ENCODE peak calls at places on chromosomes 11 and 22, in eight cellular contexts. L, P, M, K, Q, Z, X and V are unnamed samples.

GRCh38 chr11:126990716-126991480 is 9.7 kb downstream of the KIRREL3 start:
- DNase-seq in K (no peak), Q (no peak), P (no peak), M (no peak), X (peak), Z (no peak), L (no peak), V (no peak)

GRCh38 chr11:43217856-43218255 is 93.9 kb upstream of the API5 start:
- DNase-seq in L (no peak), X (no peak), M (no peak), Z (no peak), K (no peak), Q (no peak), P (no peak), V (no peak)

GRCh38 chr11:64251722-64251985 is 324 bp downstream of the PLCB3 start:
- DNase-seq in Q (no peak), Z (no peak), M (no peak), P (no peak), K (no peak), L (no peak), X (no peak), V (no peak)

GRCh38 chr22:19599004-19599403 is 74.8 kb upstream of the CLDN5 start:
- DNase-seq in Z (no peak), M (no peak), Q (no peak), K (no peak), L (no peak), X (no peak), P (no peak), V (no peak)

GRCh38 chr11:3085052-3085451 is 27.8 kb upstream of the CARS1 start:
- DNase-seq in M (no peak), K (no peak), P (no peak), Z (no peak), L (no peak), Q (no peak), X (peak), V (no peak)

GRCh38 chr11:77871855-77872254 is 50.9 kb downstream of the AAMDC start:
- DNase-seq in L (no peak), P (no peak), Z (no peak), X (no peak), K (no peak), M (no peak), Q (no peak), V (no peak)

GRCh38 chr11:75896843-75897419 is 81.9 kb downstream of the UVRAG start:
- DNase-seq in P (no peak), K (no peak), L (peak), X (peak), M (no peak), Z (peak), Q (no peak), V (no peak)

GRCh38 chr11:125404136-125404810 is 91.8 kb downstream of the FEZ1 start:
- DNase-seq in X (no peak), P (no peak), K (no peak), L (no peak), Q (no peak), Z (no peak), M (no peak), V (no peak)

GRCh38 chr11:128367573-128367972 is 219.8 kb downstream of the ETS1 start:
- DNase-seq in X (no peak), Z (no peak), L (no peak), P (no peak), Q (no peak), M (no peak), K (no peak), V (no peak)

GRCh38 chr22:36776722-36777121 is 803 bp upstream of the IFT27 start:
- DNase-seq in X (no peak), Z (no peak), K (no peak), L (no peak), Q (no peak), P (peak), M (no peak), V (no peak)

GRCh38 chr11:6095798-6096197 is 11.7 kb upstream of the OR56B4 start:
- DNase-seq in Z (no peak), M (no peak), Q (no peak), X (no peak), K (no peak), P (no peak), L (no peak), V (no peak)

GRCh38 chr22:43440103-43440387 is 28.2 kb downstream of the MPPED1 start:
- DNase-seq in K (no peak), Q (no peak), Z (no peak), P (no peak), L (no peak), X (no peak), M (no peak), V (no peak)
- H3K4me3 ChIP-seq in K (no peak), Q (no peak), Z (no peak), P (no peak), L (no peak), X (no peak), M (no peak), V (no peak)

GRCh38 chr22:41974691-41975290 is 5.5 kb downstream of the SEPTIN3 start:
- DNase-seq in Q (no peak), M (no peak), K (no peak), P (no peak), L (no peak), Z (no peak), X (no peak), V (no peak)

GRCh38 chr22:41978732-41979131 is 9.5 kb downstream of the SEPTIN3 start:
- DNase-seq in X (no peak), M (no peak), Z (no peak), Q (no peak), L (no peak), P (no peak), K (no peak), V (no peak)

GRCh38 chr22:41976961-41977566 is 7.8 kb downstream of the SEPTIN3 start:
- DNase-seq in X (peak), K (no peak), Q (no peak), P (no peak), M (no peak), Z (no peak), L (peak), V (no peak)

GRCh38 chr22:41975299-41976069 is 6.2 kb downstream of the SEPTIN3 start:
- DNase-seq in L (no peak), P (no peak), X (no peak), K (no peak), M (no peak), Z (no peak), Q (no peak), V (no peak)

GRCh38 chr22:41976070-41976901 is 7.0 kb downstream of the SEPTIN3 start:
- DNase-seq in Q (no peak), Z (no peak), L (peak), X (peak), K (no peak), M (peak), P (peak), V (no peak)
- H3K4me3 ChIP-seq in Q (peak), Z (peak), L (peak), X (peak), K (peak), M (peak), P (peak), V (peak)

GRCh38 chr11:110098645-110099044 is 5.5 kb downstream of the ZC3H12C start:
- DNase-seq in Z (no peak), Q (no peak), X (no peak), L (no peak), K (no peak), P (no peak), M (no peak), V (no peak)

GRCh38 chr11:110094298-110095073 is 1.3 kb downstream of the ZC3H12C start:
- DNase-seq in K (no peak), Q (no peak), Z (no peak), M (no peak), X (no peak), L (no peak), P (no peak), V (no peak)

GRCh38 chr11:110095554-110095953 is 2.4 kb downstream of the ZC3H12C start:
- DNase-seq in Z (no peak), Q (no peak), P (no peak), K (no peak), L (no peak), M (no peak), X (no peak), V (no peak)

GRCh38 chr11:110097459-110098012 is 4.3 kb downstream of the ZC3H12C start:
- DNase-seq in K (no peak), Q (no peak), P (no peak), Z (peak), L (no peak), X (peak), M (no peak), V (no peak)

GRCh38 chr11:110096369-110096976 is 3.3 kb downstream of the ZC3H12C start:
- DNase-seq in Q (no peak), L (no peak), X (no peak), K (no peak), Z (no peak), P (no peak), M (no peak), V (no peak)
- H3K4me3 ChIP-seq in Q (no peak), L (no peak), X (no peak), K (no peak), Z (no peak), P (no peak), M (no peak), V (no peak)

GRCh38 chr11:8689726-8690255 is 7.2 kb downstream of the RPL27A start:
- DNase-seq in L (no peak), X (no peak), P (no peak), K (no peak), Q (no peak), Z (no peak), M (no peak), V (no peak)
- H3K4me3 ChIP-seq in L (peak), X (peak), P (peak), K (no peak), Q (no peak), Z (peak), M (peak), V (no peak)

DNA sequence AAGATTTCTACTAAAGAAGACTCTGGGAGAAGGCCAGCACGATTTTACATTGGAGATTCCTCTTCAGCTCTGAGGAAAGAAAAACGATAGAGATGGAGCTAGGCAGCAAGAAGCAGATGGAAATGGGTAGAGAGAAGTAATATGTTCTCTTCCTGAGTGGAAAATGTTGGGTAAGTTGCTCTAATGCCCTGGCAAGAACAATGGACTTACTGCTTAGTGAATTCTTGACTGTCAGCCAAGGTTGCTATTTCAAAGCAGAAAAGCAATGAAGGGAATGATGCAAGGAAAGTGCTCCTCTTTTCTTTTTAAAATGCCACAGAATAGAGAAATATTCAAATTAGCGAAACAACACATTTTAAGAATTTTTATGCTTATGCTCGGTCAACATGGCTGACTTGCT is 38.4 kb upstream of the CWF19L2 start:
- DNase-seq in Z (no peak), L (no peak), P (no peak), M (no peak), K (no peak), Q (no peak), X (peak), V (no peak)
- H3K4me3 ChIP-seq in Z (no peak), L (no peak), P (no peak), M (no peak), K (no peak), Q (no peak), X (no peak), V (no peak)

GRCh38 chr11:132992838-132993680 is 539.2 kb downstream of the OPCML start:
- DNase-seq in X (peak), L (no peak), M (no peak), Q (no peak), K (no peak), P (no peak), Z (no peak), V (no peak)

GRCh38 chr11:132999031-132999430 is 533.3 kb downstream of the OPCML start:
- DNase-seq in X (no peak), L (peak), K (no peak), Q (no peak), P (no peak), Z (no peak), M (no peak), V (no peak)

GRCh38 chr11:132997396-132997795 is 534.9 kb downstream of the OPCML start:
- DNase-seq in P (no peak), M (no peak), K (no peak), L (no peak), Q (no peak), X (no peak), Z (no peak), V (no peak)

GRCh38 chr11:132999519-132999918 is 532.8 kb downstream of the OPCML start:
- DNase-seq in L (peak), M (no peak), X (no peak), Q (no peak), P (no peak), Z (no peak), K (no peak), V (no peak)

DNA sequence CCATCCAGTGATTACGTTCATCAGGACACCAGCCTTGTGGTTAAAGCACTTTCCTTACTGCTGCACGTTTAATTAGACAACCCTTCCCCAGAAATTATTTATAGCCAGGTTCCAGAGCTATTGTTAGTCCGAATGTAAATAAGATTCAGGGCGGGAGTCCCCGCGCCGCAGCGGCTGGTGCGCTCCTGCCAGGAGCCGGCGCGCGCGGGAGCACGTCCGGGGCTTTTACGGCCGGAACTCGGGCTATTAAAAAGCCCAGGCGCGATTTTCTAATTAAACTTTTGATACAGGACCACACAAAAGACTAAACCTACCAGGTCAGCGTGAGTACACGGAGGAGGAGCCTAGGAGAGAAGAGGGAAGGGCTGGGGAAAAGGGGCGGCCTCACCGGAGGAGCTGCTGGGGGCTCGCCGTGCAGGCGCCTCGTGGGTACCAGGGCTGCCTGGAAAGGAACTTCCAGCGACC is 538.2 kb downstream of the OPCML start:
- DNase-seq in L (peak), P (no peak), Z (no peak), X (peak), M (no peak), Q (no peak), K (no peak), V (no peak)
- H3K4me3 ChIP-seq in L (peak), P (no peak), Z (no peak), X (no peak), M (peak), Q (no peak), K (no peak), V (no peak)

DNA sequence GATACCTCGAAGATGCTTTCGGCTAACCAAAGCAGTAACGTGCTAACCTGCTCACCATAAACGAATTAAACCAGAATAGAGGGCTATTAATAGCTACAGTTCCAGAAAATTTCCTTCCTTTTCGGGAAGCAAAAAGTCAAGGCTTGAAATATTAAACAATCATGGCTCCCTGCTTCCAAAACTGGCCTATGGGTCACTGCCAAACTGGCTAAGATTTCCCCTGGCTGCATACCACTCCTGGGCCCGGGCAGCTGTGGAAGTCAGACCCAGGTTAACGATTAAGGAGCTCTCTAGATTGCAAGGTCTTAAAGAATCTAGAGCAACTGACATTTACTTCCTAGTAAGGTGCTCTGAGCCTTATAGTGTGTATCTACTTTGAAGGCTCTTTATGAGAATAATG is 1.7 kb downstream of the AMOTL1 start:
- DNase-seq in K (no peak), P (no peak), L (no peak), Q (no peak), Z (no peak), M (no peak), X (peak), V (no peak)
- H3K4me3 ChIP-seq in K (peak), P (no peak), L (peak), Q (peak), Z (peak), M (peak), X (peak), V (peak)

GRCh38 chr22:24155597-24156145 is 25.6 kb upstream of the SUSD2 start:
- DNase-seq in P (peak), X (peak), M (peak), Z (peak), K (peak), L (peak), Q (peak), V (peak)
- H3K4me3 ChIP-seq in P (peak), X (peak), M (peak), Z (peak), K (peak), L (peak), Q (peak), V (peak)

GRCh38 chr22:27372969-27373670 is 428.4 kb downstream of the MN1 start:
- DNase-seq in Z (no peak), K (peak), Q (no peak), X (no peak), P (no peak), L (peak), M (no peak), V (no peak)
- H3K4me3 ChIP-seq in Z (no peak), K (no peak), Q (no peak), X (no peak), P (no peak), L (no peak), M (no peak), V (no peak)